ENCODE peak calls at places on chromosomes 4 and X, in six cellular contexts. Z, V, P, D, W and I are unnamed samples.

GRCh38 chrX:43940811-43941210 is 32.4 kb downstream of the NDP start:
- DNase-seq in P (peak; percentile 61), V (no peak), W (peak; percentile 33), Z (no peak), D (no peak), I (peak; percentile 65)

GRCh38 chr4:189092596-189092995 is 848.1 kb upstream of the FRG1 start:
- DNase-seq in P (peak; percentile 6), W (no peak), D (no peak), Z (no peak), V (no peak), I (no peak)

GRCh38 chrX:109274806-109275205 is 207.1 kb downstream of the GUCY2F start:
- DNase-seq in D (no peak), P (no peak), Z (no peak), W (no peak), V (no peak), I (no peak)

GRCh38 chrX:121307441-121307840 is 260.0 kb downstream of the GLUD2 start:
- DNase-seq in Z (no peak), V (no peak), W (no peak), P (no peak), D (no peak), I (peak; percentile 6)

GRCh38 chr4:92305878-92306520 is 2.2 kb downstream of the GRID2 start:
- DNase-seq in V (no peak), W (no peak), Z (peak; percentile 62), D (no peak), P (no peak), I (no peak)

GRCh38 chrX:10175317-10175871 is 18.6 kb downstream of the CLCN4 start:
- DNase-seq in Z (no peak), W (no peak), D (no peak), V (no peak), P (peak; percentile 67), I (peak; percentile 62)

GRCh38 chr4:163681208-163681821 is 186.8 kb downstream of the TMA16 start:
- DNase-seq in W (peak; percentile 42), V (no peak), P (peak; percentile 24), D (no peak), Z (no peak), I (peak; percentile 21)

GRCh38 chrX:20729421-20729820 is 462.7 kb upstream of the RPS6KA3 start:
- DNase-seq in P (peak; percentile 21), W (no peak), V (no peak), Z (no peak), D (no peak), I (peak; percentile 16)

GRCh38 chr4:148312996-148313490 is 129.2 kb downstream of the NR3C2 start:
- DNase-seq in W (no peak), D (no peak), P (no peak), Z (no peak), V (no peak), I (no peak)

GRCh38 chr4:157806176-157806575 is 366.6 kb downstream of the GASK1B start:
- DNase-seq in V (no peak), Z (no peak), D (no peak), W (peak; percentile 15), P (no peak), I (no peak)

GRCh38 chrX:123626962-123627361 is 105.9 kb downstream of the THOC2 start:
- DNase-seq in D (no peak), V (no peak), P (peak; percentile 14), W (no peak), Z (no peak), I (peak; percentile 50)